ENCODE peak calls at places on chromosomes 12 and 14, in eight cellular contexts. One of them, this sample, is unnamed.

GRCh38 chr12:127625372-127625771 is 641.6 kb upstream of the TMEM132C start:
- DNase-seq in gastrocnemius medialis: no peak
- DNase-seq in RWPE1: no peak
- DNase-seq in prostate gland: no peak
- DNase-seq in WTC11: no peak
- DNase-seq in HFF-Myc: no peak
- DNase-seq in PC-3: no peak
- DNase-seq in suprapubic skin: no peak
- DNase-seq in this sample: no peak

GRCh38 chr12:26954027-26954426 is 15.8 kb downstream of the FGFR1OP2 start:
- DNase-seq in suprapubic skin: no peak
- DNase-seq in RWPE1: no peak
- DNase-seq in gastrocnemius medialis: no peak
- DNase-seq in WTC11: no peak
- DNase-seq in PC-3: no peak
- DNase-seq in HFF-Myc: no peak
- DNase-seq in prostate gland: no peak
- DNase-seq in this sample: no peak

GRCh38 chr12:131829795-131830334 is 1.7 kb downstream of the MMP17 start:
- DNase-seq in suprapubic skin: peak
- DNase-seq in WTC11: no peak
- DNase-seq in HFF-Myc: no peak
- DNase-seq in prostate gland: no peak
- DNase-seq in gastrocnemius medialis: no peak
- DNase-seq in PC-3: no peak
- DNase-seq in RWPE1: no peak
- DNase-seq in this sample: no peak

GRCh38 chr14:78088941-78089340 is 81.2 kb upstream of the NRXN3 start:
- DNase-seq in prostate gland: no peak
- DNase-seq in gastrocnemius medialis: peak
- DNase-seq in WTC11: peak
- DNase-seq in suprapubic skin: peak
- DNase-seq in RWPE1: no peak
- DNase-seq in HFF-Myc: no peak
- DNase-seq in PC-3: peak
- DNase-seq in this sample: no peak

GRCh38 chr12:26833692-26834168 is 736 bp upstream of the ITPR2 start:
- DNase-seq in suprapubic skin: peak
- DNase-seq in WTC11: peak
- DNase-seq in RWPE1: peak
- DNase-seq in prostate gland: peak
- DNase-seq in PC-3: peak
- DNase-seq in gastrocnemius medialis: no peak
- DNase-seq in HFF-Myc: no peak
- DNase-seq in this sample: no peak

GRCh38 chr12:27123642-27124041 is 41.3 kb upstream of the C12orf71 start:
- DNase-seq in RWPE1: peak
- DNase-seq in prostate gland: no peak
- DNase-seq in suprapubic skin: no peak
- DNase-seq in WTC11: no peak
- DNase-seq in HFF-Myc: no peak
- DNase-seq in gastrocnemius medialis: no peak
- DNase-seq in PC-3: peak
- DNase-seq in this sample: no peak

GRCh38 chr12:24608108-24608507 is 340.8 kb downstream of the BCAT1 start:
- DNase-seq in HFF-Myc: no peak
- DNase-seq in gastrocnemius medialis: no peak
- DNase-seq in RWPE1: no peak
- DNase-seq in prostate gland: no peak
- DNase-seq in WTC11: no peak
- DNase-seq in PC-3: no peak
- DNase-seq in suprapubic skin: no peak
- DNase-seq in this sample: no peak

GRCh38 chr12:69837191-69838085 is 12.4 kb downstream of the MYRFL start:
- DNase-seq in suprapubic skin: no peak
- DNase-seq in RWPE1: no peak
- DNase-seq in prostate gland: no peak
- DNase-seq in gastrocnemius medialis: no peak
- DNase-seq in PC-3: no peak
- DNase-seq in WTC11: no peak
- DNase-seq in HFF-Myc: no peak
- DNase-seq in this sample: no peak

GRCh38 chr14:91142214-91142668 is 28.4 kb downstream of the DGLUCY start:
- DNase-seq in RWPE1: no peak
- DNase-seq in suprapubic skin: no peak
- DNase-seq in WTC11: no peak
- DNase-seq in PC-3: no peak
- DNase-seq in prostate gland: no peak
- DNase-seq in gastrocnemius medialis: no peak
- DNase-seq in HFF-Myc: no peak
- DNase-seq in this sample: no peak

GRCh38 chr12:20601668-20602280 is 93.4 kb upstream of the SLCO1C1 start:
- DNase-seq in prostate gland: no peak
- DNase-seq in RWPE1: peak
- DNase-seq in WTC11: no peak
- DNase-seq in gastrocnemius medialis: no peak
- DNase-seq in PC-3: peak
- DNase-seq in suprapubic skin: no peak
- DNase-seq in HFF-Myc: no peak
- DNase-seq in this sample: no peak

GRCh38 chr12:14239350-14239934 is 126.0 kb upstream of the ATF7IP start:
- DNase-seq in PC-3: peak
- DNase-seq in suprapubic skin: no peak
- DNase-seq in RWPE1: no peak
- DNase-seq in WTC11: peak
- DNase-seq in gastrocnemius medialis: peak
- DNase-seq in prostate gland: no peak
- DNase-seq in HFF-Myc: no peak
- DNase-seq in this sample: peak

GRCh38 chr14:103607822-103608221 is 21.2 kb upstream of the KLC1 start:
- DNase-seq in prostate gland: no peak
- DNase-seq in RWPE1: no peak
- DNase-seq in WTC11: no peak
- DNase-seq in PC-3: no peak
- DNase-seq in HFF-Myc: no peak
- DNase-seq in gastrocnemius medialis: no peak
- DNase-seq in suprapubic skin: no peak
- DNase-seq in this sample: no peak

GRCh38 chr14:103618999-103619398 is 10.0 kb upstream of the KLC1 start:
- DNase-seq in RWPE1: no peak
- DNase-seq in WTC11: no peak
- DNase-seq in HFF-Myc: no peak
- DNase-seq in PC-3: peak
- DNase-seq in suprapubic skin: no peak
- DNase-seq in gastrocnemius medialis: no peak
- DNase-seq in prostate gland: no peak
- DNase-seq in this sample: no peak

GRCh38 chr14:103616635-103617300 is 12.2 kb upstream of the KLC1 start:
- DNase-seq in suprapubic skin: no peak
- DNase-seq in WTC11: no peak
- DNase-seq in PC-3: no peak
- DNase-seq in RWPE1: no peak
- DNase-seq in gastrocnemius medialis: no peak
- DNase-seq in prostate gland: no peak
- DNase-seq in HFF-Myc: no peak
- DNase-seq in this sample: no peak

GRCh38 chr14:103611215-103611614 is 17.8 kb upstream of the KLC1 start:
- DNase-seq in gastrocnemius medialis: no peak
- DNase-seq in HFF-Myc: no peak
- DNase-seq in RWPE1: no peak
- DNase-seq in PC-3: no peak
- DNase-seq in prostate gland: no peak
- DNase-seq in suprapubic skin: no peak
- DNase-seq in WTC11: no peak
- DNase-seq in this sample: no peak

DNA sequence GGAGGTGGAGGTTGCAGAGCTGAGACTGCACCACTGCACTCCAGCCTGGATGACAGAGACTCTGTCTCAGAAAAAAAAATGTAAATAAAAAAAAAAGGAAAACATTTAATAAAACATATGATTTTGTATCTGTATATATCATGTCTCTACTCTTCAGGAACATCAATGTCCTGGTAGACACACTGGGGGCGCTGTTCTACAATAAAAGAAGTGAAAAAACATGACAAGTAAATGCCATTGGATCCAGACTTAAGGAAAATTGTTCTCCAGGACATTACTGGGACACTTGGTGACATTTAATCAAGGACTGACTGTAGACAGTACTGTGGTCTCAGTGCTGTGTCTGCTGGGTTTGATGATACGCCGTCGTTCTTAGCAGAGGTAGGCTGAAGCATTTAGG is 15.5 kb upstream of the KLC1 start:
- DNase-seq in PC-3: no peak
- DNase-seq in RWPE1: no peak
- DNase-seq in WTC11: no peak
- DNase-seq in HFF-Myc: no peak
- DNase-seq in prostate gland: no peak
- DNase-seq in suprapubic skin: no peak
- DNase-seq in gastrocnemius medialis: no peak
- DNase-seq in this sample: no peak
- TF ChIP-seq CTCF in PC-3: no peak
- TF ChIP-seq CTCF in RWPE1: no peak
- TF ChIP-seq CTCF in WTC11: no peak
- TF ChIP-seq CTCF in HFF-Myc: no peak
- TF ChIP-seq CTCF in prostate gland: no peak
- TF ChIP-seq CTCF in suprapubic skin: no peak
- TF ChIP-seq CTCF in gastrocnemius medialis: no peak
- TF ChIP-seq CTCF in this sample: peak

GRCh38 chr12:12813120-12814101 is at the start of gene DDX47:
- DNase-seq in HFF-Myc: peak
- DNase-seq in gastrocnemius medialis: peak
- DNase-seq in suprapubic skin: peak
- DNase-seq in RWPE1: peak
- DNase-seq in prostate gland: peak
- DNase-seq in WTC11: peak
- DNase-seq in PC-3: peak
- DNase-seq in this sample: peak
- TF ChIP-seq CTCF in HFF-Myc: peak
- TF ChIP-seq CTCF in gastrocnemius medialis: peak
- TF ChIP-seq CTCF in suprapubic skin: peak
- TF ChIP-seq CTCF in RWPE1: peak
- TF ChIP-seq CTCF in prostate gland: peak
- TF ChIP-seq CTCF in WTC11: peak
- TF ChIP-seq CTCF in PC-3: peak
- TF ChIP-seq CTCF in this sample: peak

GRCh38 chr14:72023128-72024042 is 91.2 kb downstream of the RGS6 start:
- DNase-seq in gastrocnemius medialis: no peak
- DNase-seq in HFF-Myc: no peak
- DNase-seq in RWPE1: peak
- DNase-seq in WTC11: no peak
- DNase-seq in prostate gland: no peak
- DNase-seq in suprapubic skin: no peak
- DNase-seq in PC-3: peak
- DNase-seq in this sample: no peak

GRCh38 chr14:72024504-72024903 is 92.3 kb downstream of the RGS6 start:
- DNase-seq in gastrocnemius medialis: no peak
- DNase-seq in RWPE1: no peak
- DNase-seq in prostate gland: no peak
- DNase-seq in HFF-Myc: no peak
- DNase-seq in PC-3: no peak
- DNase-seq in suprapubic skin: no peak
- DNase-seq in WTC11: no peak
- DNase-seq in this sample: no peak

DNA sequence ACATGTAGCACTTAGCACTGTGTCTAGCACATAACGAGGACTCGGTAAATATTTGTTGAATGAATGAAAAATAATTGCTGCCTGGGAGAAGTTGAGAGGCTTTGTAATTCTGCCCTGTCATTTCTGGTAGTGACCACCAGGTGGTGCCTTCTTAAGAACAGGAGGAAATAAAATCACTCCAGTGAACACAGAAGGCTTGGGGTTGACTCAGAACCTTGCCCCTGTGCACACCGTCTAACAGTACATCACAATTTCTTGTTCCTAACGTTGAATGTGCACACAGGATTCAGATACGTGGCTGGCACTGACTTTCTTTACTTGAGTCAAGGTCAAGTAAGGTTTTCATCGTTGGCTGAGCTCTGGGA is 91.8 kb downstream of the RGS6 start:
- DNase-seq in prostate gland: no peak
- DNase-seq in PC-3: peak
- DNase-seq in HFF-Myc: no peak
- DNase-seq in WTC11: peak
- DNase-seq in RWPE1: peak
- DNase-seq in suprapubic skin: no peak
- DNase-seq in gastrocnemius medialis: no peak
- DNase-seq in this sample: peak
- TF ChIP-seq CTCF in prostate gland: peak
- TF ChIP-seq CTCF in PC-3: peak
- TF ChIP-seq CTCF in HFF-Myc: peak
- TF ChIP-seq CTCF in WTC11: peak
- TF ChIP-seq CTCF in RWPE1: peak
- TF ChIP-seq CTCF in suprapubic skin: no peak
- TF ChIP-seq CTCF in gastrocnemius medialis: no peak
- TF ChIP-seq CTCF in this sample: peak

GRCh38 chr12:96249196-96250118 is 55.3 kb downstream of the ELK3 start:
- DNase-seq in RWPE1: no peak
- DNase-seq in prostate gland: no peak
- DNase-seq in gastrocnemius medialis: peak
- DNase-seq in WTC11: no peak
- DNase-seq in PC-3: no peak
- DNase-seq in HFF-Myc: no peak
- DNase-seq in suprapubic skin: no peak
- DNase-seq in this sample: peak
- TF ChIP-seq CTCF in RWPE1: no peak
- TF ChIP-seq CTCF in prostate gland: no peak
- TF ChIP-seq CTCF in gastrocnemius medialis: no peak
- TF ChIP-seq CTCF in WTC11: no peak
- TF ChIP-seq CTCF in PC-3: no peak
- TF ChIP-seq CTCF in HFF-Myc: no peak
- TF ChIP-seq CTCF in suprapubic skin: no peak
- TF ChIP-seq CTCF in this sample: no peak

GRCh38 chr14:89955022-89955414 is 488 bp upstream of the EFCAB11 start:
- DNase-seq in gastrocnemius medialis: no peak
- DNase-seq in WTC11: no peak
- DNase-seq in HFF-Myc: no peak
- DNase-seq in suprapubic skin: no peak
- DNase-seq in RWPE1: no peak
- DNase-seq in prostate gland: no peak
- DNase-seq in PC-3: peak
- DNase-seq in this sample: no peak

GRCh38 chr14:89952581-89952980 is 1.9 kb downstream of the EFCAB11 start:
- DNase-seq in WTC11: no peak
- DNase-seq in gastrocnemius medialis: no peak
- DNase-seq in suprapubic skin: no peak
- DNase-seq in PC-3: no peak
- DNase-seq in HFF-Myc: no peak
- DNase-seq in prostate gland: no peak
- DNase-seq in RWPE1: no peak
- DNase-seq in this sample: no peak

GRCh38 chr14:89955418-89956293 is at the start of gene TDP1:
- DNase-seq in prostate gland: peak
- DNase-seq in gastrocnemius medialis: peak
- DNase-seq in suprapubic skin: peak
- DNase-seq in RWPE1: peak
- DNase-seq in PC-3: peak
- DNase-seq in HFF-Myc: peak
- DNase-seq in WTC11: peak
- DNase-seq in this sample: peak

GRCh38 chr14:89953602-89954001 is 928 bp downstream of the EFCAB11 start:
- DNase-seq in WTC11: no peak
- DNase-seq in PC-3: no peak
- DNase-seq in HFF-Myc: no peak
- DNase-seq in suprapubic skin: no peak
- DNase-seq in prostate gland: no peak
- DNase-seq in RWPE1: no peak
- DNase-seq in gastrocnemius medialis: no peak
- DNase-seq in this sample: no peak

GRCh38 chr14:89954045-89955021 is at the start of gene EFCAB11:
- DNase-seq in WTC11: peak
- DNase-seq in PC-3: peak
- DNase-seq in prostate gland: peak
- DNase-seq in gastrocnemius medialis: peak
- DNase-seq in HFF-Myc: peak
- DNase-seq in RWPE1: peak
- DNase-seq in suprapubic skin: peak
- DNase-seq in this sample: peak
- TF ChIP-seq CTCF in WTC11: no peak
- TF ChIP-seq CTCF in PC-3: peak
- TF ChIP-seq CTCF in prostate gland: no peak
- TF ChIP-seq CTCF in gastrocnemius medialis: no peak
- TF ChIP-seq CTCF in HFF-Myc: no peak
- TF ChIP-seq CTCF in RWPE1: peak
- TF ChIP-seq CTCF in suprapubic skin: no peak
- TF ChIP-seq CTCF in this sample: peak

This sample was measured in brain microvascular endothelial cell.